ENCODE peak calls at places on chromosomes 7 and 10, in five cellular contexts. P, Y, R, F and L are unnamed samples. For H3K9me3, the result is how much of the 10 kb centered on the place peaks cover.

GRCh38 chr7:38321515-38321944 is 48.1 kb upstream of the TARP start:
- DNase-seq in F (no peak), R (no peak), P (no peak), Y (no peak), L (no peak)

GRCh38 chr10:19628767-19629443 is 187.3 kb upstream of the PLXDC2 start:
- DNase-seq in Y (no peak), R (no peak), F (no peak), P (no peak), L (no peak)

GRCh38 chr7:79740076-79740475 is 286.6 kb upstream of the MAGI2 start:
- DNase-seq in Y (no peak), R (no peak), P (no peak), F (no peak), L (no peak)

GRCh38 chr10:96636546-96636945 is 49.7 kb upstream of the TM9SF3 start:
- DNase-seq in R (no peak), Y (no peak), P (no peak), F (no peak), L (no peak)

GRCh38 chr7:69722836-69723235 is 124.6 kb downstream of the AUTS2 start:
- DNase-seq in P (no peak), Y (no peak), F (no peak), R (no peak), L (no peak)

GRCh38 chr7:94431620-94432295 is 37.1 kb downstream of the COL1A2 start:
- DNase-seq in F (no peak), P (no peak), R (no peak), Y (no peak), L (no peak)

GRCh38 chr10:13472359-13472758 is 56.5 kb downstream of the BEND7 start:
- DNase-seq in Y (no peak), R (no peak), P (no peak), F (no peak), L (no peak)

GRCh38 chr10:119198438-119198837 is 8.9 kb upstream of the GRK5 start:
- DNase-seq in P (peak), R (no peak), Y (no peak), F (no peak), L (no peak)

GRCh38 chr7:53811555-53812079 is 730.6 kb upstream of the VSTM2A start:
- DNase-seq in R (no peak), P (no peak), F (no peak), Y (no peak), L (no peak)

GRCh38 chr10:3958472-3958996 is 173.5 kb upstream of the KLF6 start:
- DNase-seq in Y (no peak), R (no peak), P (no peak), F (no peak), L (no peak)
- H3K27ac ChIP-seq in Y (no peak), R (no peak), P (no peak), F (no peak), L (no peak)

GRCh38 chr10:125473138-125473793 is 209.7 kb downstream of the TEX36 start:
- DNase-seq in P (no peak), F (no peak), Y (no peak), R (no peak), L (no peak)
- H3K9me3 ChIP-seq in P (under half), F (under half), Y (under half), R (under half), L (under half)

GRCh38 chr7:117008849-117009531 is 55.7 kb downstream of the ST7 start:
- DNase-seq in P (no peak), Y (no peak), R (no peak), F (no peak), L (no peak)

GRCh38 chr7:117007285-117007684 is 54.0 kb downstream of the ST7 start:
- DNase-seq in Y (no peak), F (no peak), P (no peak), R (no peak), L (no peak)

GRCh38 chr7:117010375-117011133 is 57.3 kb downstream of the ST7 start:
- DNase-seq in P (no peak), Y (no peak), F (no peak), R (no peak), L (no peak)

GRCh38 chr7:117011419-117012260 is 58.3 kb downstream of the ST7 start:
- DNase-seq in Y (no peak), F (no peak), R (no peak), P (no peak), L (no peak)

DNA sequence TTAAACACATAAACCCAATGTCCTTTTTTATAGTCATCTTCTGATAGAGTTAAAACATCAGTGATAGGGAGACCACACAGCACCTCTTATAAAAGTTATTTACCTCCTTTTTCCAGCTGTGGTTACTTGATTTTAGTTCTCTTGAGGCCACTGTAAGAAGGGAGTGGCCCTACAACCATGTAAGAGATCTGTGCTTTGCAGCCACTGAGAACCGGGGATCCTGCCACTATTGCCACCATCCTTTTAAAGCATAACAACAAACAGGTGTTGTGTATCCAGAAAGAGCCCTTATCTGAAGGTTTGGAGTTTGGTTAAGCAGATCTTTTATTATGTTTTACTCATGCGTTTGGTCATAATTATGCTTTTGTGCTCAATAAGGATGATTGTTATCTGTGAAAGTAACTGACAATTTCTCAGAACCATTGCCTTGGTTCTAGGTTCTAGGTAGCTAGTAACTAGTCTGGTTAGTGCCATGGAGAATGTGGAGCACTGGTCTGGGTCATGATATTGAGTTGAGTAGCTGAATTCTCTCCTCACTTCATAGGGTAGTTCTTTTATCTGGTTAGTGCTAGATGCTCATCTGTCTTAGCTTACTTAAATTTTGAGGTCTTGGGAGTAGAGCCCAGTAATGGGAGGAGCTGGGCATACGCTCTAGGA is 56.5 kb downstream of the ST7 start:
- DNase-seq in P (no peak), R (no peak), F (no peak), Y (no peak), L (no peak)
- H3K27ac ChIP-seq in P (no peak), R (no peak), F (no peak), Y (no peak), L (no peak)

GRCh38 chr7:63070696-63071095 is 928.0 kb upstream of the ZNF722 start:
- DNase-seq in R (no peak), Y (no peak), P (no peak), F (no peak), L (peak)

GRCh38 chr7:63072806-63073205 is 925.8 kb upstream of the ZNF722 start:
- DNase-seq in F (no peak), P (no peak), Y (no peak), R (no peak), L (no peak)

GRCh38 chr7:63071396-63071795 is 927.3 kb upstream of the ZNF722 start:
- DNase-seq in Y (no peak), F (no peak), R (no peak), P (no peak), L (no peak)

GRCh38 chr7:63073286-63073685 is 925.4 kb upstream of the ZNF722 start:
- DNase-seq in R (no peak), F (no peak), Y (no peak), P (no peak), L (no peak)

GRCh38 chr7:63071920-63072319 is 926.7 kb upstream of the ZNF722 start:
- DNase-seq in P (no peak), Y (no peak), R (no peak), F (no peak), L (peak)
- H3K9me3 ChIP-seq in P (under half), Y (under half), R (under half), F (half or more), L (under half)

GRCh38 chr7:125746510-125746909 is 816.9 kb upstream of the POT1 start:
- DNase-seq in F (no peak), P (no peak), R (no peak), Y (no peak), L (no peak)

GRCh38 chr7:125747966-125748365 is 818.3 kb upstream of the POT1 start:
- DNase-seq in Y (no peak), R (no peak), F (no peak), P (no peak), L (no peak)
- H3K27ac ChIP-seq in Y (no peak), R (no peak), F (no peak), P (no peak), L (no peak)

GRCh38 chr10:37067576-37067975 is 57.8 kb upstream of the ANKRD30A start:
- DNase-seq in P (no peak), F (no peak), Y (no peak), R (no peak), L (no peak)
- H3K9me3 ChIP-seq in P (under half), F (under half), Y (under half), R (under half), L (under half)

DNA sequence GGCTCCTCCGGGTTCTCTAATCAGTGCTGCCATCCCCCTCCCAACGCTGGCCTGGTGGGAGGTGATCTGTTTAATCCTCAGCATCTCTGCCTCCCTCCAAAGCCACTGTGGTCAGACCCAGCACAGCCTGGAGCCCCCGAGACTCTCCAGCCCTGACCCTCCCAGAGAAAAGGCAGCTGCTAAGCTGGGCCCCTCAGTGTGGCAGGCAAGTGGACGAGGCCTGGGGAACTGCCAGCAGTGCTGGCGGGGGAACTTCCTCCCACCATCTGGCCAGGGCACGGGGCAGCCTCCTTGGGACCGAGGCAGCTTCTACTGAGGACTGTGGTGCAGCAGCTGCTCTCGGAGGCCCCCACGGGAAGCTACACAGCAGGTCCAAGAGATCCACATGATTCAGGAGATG is 51.1 kb downstream of the DPYSL4 start:
- DNase-seq in Y (peak), P (no peak), F (no peak), R (peak), L (no peak)
- H3K27ac ChIP-seq in Y (no peak), P (no peak), F (no peak), R (no peak), L (no peak)

GRCh38 chr7:103887050-103887449 is 102.4 kb downstream of the RELN start:
- DNase-seq in R (no peak), F (no peak), Y (no peak), P (no peak), L (no peak)
- H3K9me3 ChIP-seq in R (under half), F (under half), Y (under half), P (under half), L (under half)